ENCODE peak calls at places on chromosomes 11 and 22, in six cellular contexts. S is thoracic aorta, D is cardiac fibroblast, F is smooth muscle cell of the brain vasculature, R is MV-4-11, U is right cardiac atrium. J is an unnamed sample.

GRCh38 chr11:66311470-66311964 is 5.3 kb downstream of the CD248 start:
- DNase-seq in U (no peak), S (no peak), D (no peak), F (no peak), R (no peak), J (no peak)

GRCh38 chr11:121321614-121322243 is 29.2 kb downstream of the SC5D start:
- DNase-seq in R (peak; percentile 58), F (no peak), U (no peak), D (peak; percentile 18), S (no peak), J (peak; percentile 22)

GRCh38 chr22:32576553-32577255 is 102.1 kb downstream of the FBXO7 start:
- DNase-seq in U (no peak), D (no peak), S (no peak), R (no peak), F (no peak), J (no peak)

GRCh38 chr11:64251986-64252837 is 882 bp downstream of the PLCB3 start:
- DNase-seq in D (peak; percentile 57), R (peak; percentile 11), F (no peak), S (no peak), U (peak; percentile 76), J (no peak)

GRCh38 chr11:64224151-64224890 is 1.7 kb downstream of the TRPT1 start:
- DNase-seq in F (no peak), U (no peak), S (no peak), D (no peak), R (no peak), J (no peak)

GRCh38 chr11:29343465-29344333 is 673.1 kb downstream of the KCNA4 start:
- DNase-seq in U (peak; percentile 37), S (no peak), R (peak; percentile 5), F (no peak), D (peak; percentile 64), J (peak; percentile 17)

GRCh38 chr22:24696551-24697001 is 77.9 kb downstream of the PIWIL3 start:
- DNase-seq in R (no peak), U (no peak), S (no peak), D (no peak), F (no peak), J (no peak)

GRCh38 chr11:74004694-74005615 is 3.9 kb downstream of the UCP3 start:
- DNase-seq in D (no peak), U (no peak), S (no peak), F (no peak), R (no peak), J (no peak)

GRCh38 chr11:133901316-133901715 is 55.5 kb downstream of the IGSF9B start:
- DNase-seq in D (no peak), U (no peak), F (no peak), S (no peak), R (no peak), J (no peak)

GRCh38 chr11:118341749-118342489 is 586 bp downstream of the CD3D start:
- DNase-seq in S (no peak), F (no peak), U (no peak), R (no peak), D (no peak), J (no peak)

GRCh38 chr11:126592496-126593410 is 237.3 kb downstream of the ST3GAL4 start:
- DNase-seq in S (no peak), F (no peak), D (no peak), U (no peak), R (no peak), J (peak; percentile 33)

GRCh38 chr11:110908401-110909106 is 196.3 kb upstream of the ARHGAP20 start:
- DNase-seq in R (no peak), S (no peak), D (peak; percentile 64), F (no peak), U (no peak), J (no peak)

GRCh38 chr11:64438986-64439771 is 80.2 kb downstream of the RPS6KA4 start:
- DNase-seq in U (no peak), S (no peak), F (no peak), D (no peak), R (no peak), J (no peak)

GRCh38 chr22:50548046-50548912 is 2.6 kb downstream of the KLHDC7B start:
- DNase-seq in S (no peak), U (no peak), R (no peak), D (peak; percentile 17), F (no peak), J (no peak)

GRCh38 chr11:18736590-18737148 is 10.7 kb upstream of the IGSF22 start:
- DNase-seq in S (no peak), R (no peak), F (no peak), D (no peak), U (no peak), J (no peak)

GRCh38 chr11:132111781-132112380 is 741.5 kb downstream of the NTM start:
- DNase-seq in U (no peak), R (no peak), F (peak; percentile 41), D (peak; percentile 95), S (no peak), J (no peak)

GRCh38 chr22:48167238-48167637 is 1404.8 kb downstream of the TBC1D22A start:
- DNase-seq in F (no peak), S (no peak), U (no peak), R (no peak), D (no peak), J (no peak)

GRCh38 chr11:131773626-131774025 is 403.2 kb downstream of the NTM start:
- DNase-seq in S (no peak), F (no peak), D (no peak), R (no peak), U (no peak), J (no peak)

GRCh38 chr22:50683994-50684371 is 11.4 kb downstream of the SHANK3 start:
- DNase-seq in R (no peak), F (no peak), D (no peak), U (no peak), S (no peak), J (no peak)

GRCh38 chr22:48414662-48415061 is 1413.0 kb downstream of the BRD1 start:
- DNase-seq in F (no peak), R (no peak), U (no peak), S (no peak), D (no peak), J (no peak)

GRCh38 chr11:82718307-82718706 is 15.4 kb downstream of the FAM181B start:
- DNase-seq in R (peak; percentile 14), U (no peak), S (no peak), D (peak; percentile 69), F (no peak), J (no peak)

J was measured in NCI-H2107.